ENCODE peak calls at places on chromosomes 13 and 19, in ten cellular contexts. V is adipocyte; H is CD4-positive, CD25-positive, alpha-beta regulatory T cell; R is breast epithelium; T is mammary epithelial cell; G is IMR-90; Q is HCT116; K is fibroblast of lung; I is PC-3; W is tibial artery. J is an unnamed sample. For H3K36me3, the result is how much of the 10 kb centered on the place peaks cover.

GRCh38 chr13:19181021-19181620 is 503 bp downstream of the TUBA3C start:
- DNase-seq in W (no peak), I (no peak), K (no peak), H (no peak), G (no peak), V (no peak), T (no peak), Q (no peak), R (no peak), J (no peak)

GRCh38 chr19:17777840-17778620 is 16.9 kb upstream of the B3GNT3 start:
- DNase-seq in Q (peak), T (no peak), K (no peak), H (no peak), G (peak), V (peak), W (peak), R (no peak), I (peak), J (peak)

GRCh38 chr19:9981406-9982260 is 28.7 kb downstream of the COL5A3 start:
- DNase-seq in I (no peak), K (no peak), H (no peak), W (no peak), R (no peak), V (no peak), Q (no peak), T (no peak), G (no peak), J (no peak)

GRCh38 chr13:94031609-94032008 is 447.9 kb downstream of the DCT start:
- DNase-seq in T (no peak), K (no peak), Q (no peak), G (peak), W (no peak), I (no peak), H (no peak), V (no peak), R (no peak), J (no peak)

GRCh38 chr13:20175907-20176652 is 15.2 kb upstream of the GJA3 start:
- DNase-seq in G (no peak), Q (no peak), W (no peak), K (no peak), V (no peak), R (no peak), H (no peak), I (no peak), T (no peak), J (no peak)

GRCh38 chr13:43424386-43424785 is 362.4 kb downstream of the ENOX1 start:
- DNase-seq in W (no peak), V (no peak), I (no peak), K (no peak), H (no peak), R (no peak), G (no peak), T (no peak), Q (no peak), J (no peak)

GRCh38 chr19:56114051-56114694 is 6.9 kb downstream of the ZNF787 start:
- DNase-seq in I (no peak), K (no peak), H (no peak), T (no peak), W (no peak), V (no peak), R (no peak), G (no peak), Q (no peak), J (no peak)

GRCh38 chr19:14127176-14127575 is 9.2 kb downstream of the ASF1B start:
- DNase-seq in K (no peak), T (no peak), W (no peak), Q (no peak), V (no peak), I (no peak), R (no peak), H (no peak), G (no peak), J (no peak)

GRCh38 chr13:66501187-66501586 is 728.9 kb downstream of the PCDH9 start:
- DNase-seq in V (peak), T (peak), I (peak), G (peak), R (no peak), Q (no peak), H (no peak), W (no peak), K (peak), J (no peak)

GRCh38 chr19:44955500-44956439 is 590 bp downstream of the CLPTM1 start:
- DNase-seq in G (no peak), R (no peak), T (no peak), V (peak), I (no peak), H (no peak), W (no peak), Q (no peak), K (no peak), J (no peak)

GRCh38 chr13:49530452-49530851 is 34.7 kb downstream of the PHF11 start:
- DNase-seq in Q (no peak), I (no peak), K (no peak), H (no peak), V (no peak), G (no peak), W (no peak), R (no peak), T (no peak), J (no peak)

GRCh38 chr19:31284621-31285020 is 64.6 kb downstream of the TSHZ3 start:
- DNase-seq in G (no peak), R (no peak), W (no peak), Q (no peak), H (no peak), T (no peak), V (no peak), I (no peak), K (no peak), J (no peak)

GRCh38 chr13:96072392-96072791 is 17.5 kb upstream of the HS6ST3 start:
- DNase-seq in Q (no peak), T (no peak), H (no peak), R (no peak), V (no peak), W (no peak), I (no peak), G (no peak), K (no peak), J (no peak)

GRCh38 chr19:39335168-39335567 is 675 bp downstream of the GMFG start:
- DNase-seq in G (no peak), Q (no peak), K (no peak), I (no peak), H (no peak), V (no peak), W (no peak), R (no peak), T (no peak), J (no peak)

GRCh38 chr19:39336483-39336882 is 640 bp upstream of the GMFG start:
- DNase-seq in K (no peak), R (no peak), V (no peak), Q (no peak), H (no peak), I (no peak), T (no peak), W (no peak), G (no peak), J (no peak)

GRCh38 chr19:39332293-39332692 is 3.5 kb downstream of the GMFG start:
- DNase-seq in R (no peak), T (no peak), Q (no peak), H (no peak), W (no peak), V (no peak), G (no peak), K (no peak), I (no peak), J (no peak)

GRCh38 chr19:39334444-39334976 is 1.3 kb downstream of the GMFG start:
- DNase-seq in H (no peak), Q (no peak), G (no peak), I (no peak), T (no peak), W (no peak), K (no peak), V (no peak), R (no peak), J (no peak)

DNA sequence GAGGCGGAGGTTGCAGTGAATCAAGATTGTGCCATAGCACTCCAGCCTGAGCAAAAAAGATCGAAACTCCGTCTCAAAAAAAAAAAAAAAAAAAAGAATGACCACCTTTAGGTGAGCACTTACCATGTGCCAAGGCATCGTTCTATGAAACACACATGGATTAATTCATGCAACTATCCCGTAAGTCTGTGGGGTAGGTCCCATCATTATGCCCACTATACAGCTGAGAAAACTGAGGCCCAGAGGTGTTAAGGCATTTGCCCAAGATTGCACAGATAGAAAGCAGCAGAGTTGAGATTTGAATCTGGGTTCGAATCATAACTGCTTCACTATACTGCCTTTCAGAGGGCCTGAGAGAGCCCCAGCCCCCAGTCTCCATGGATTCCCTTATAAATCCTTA is 2.3 kb downstream of the GMFG start:
- DNase-seq in G (no peak), W (no peak), T (no peak), K (no peak), Q (no peak), R (no peak), V (no peak), H (no peak), I (no peak), J (no peak)
- H3K36me3 ChIP-seq in G (under half), W (under half), T (under half), K (under half), Q (under half), R (under half), V (under half), H (under half), I (under half), J (under half)

GRCh38 chr19:4929186-4929585 is 19.9 kb downstream of the UHRF1 start:
- DNase-seq in T (no peak), G (no peak), Q (no peak), H (no peak), I (no peak), K (no peak), W (no peak), V (no peak), R (no peak), J (no peak)

GRCh38 chr19:4922530-4923378 is 13.5 kb downstream of the UHRF1 start:
- DNase-seq in G (no peak), W (no peak), Q (no peak), T (no peak), R (no peak), H (no peak), V (no peak), K (no peak), I (no peak), J (no peak)

GRCh38 chr19:4923379-4923747 is 14.1 kb downstream of the UHRF1 start:
- DNase-seq in T (no peak), K (no peak), V (no peak), Q (no peak), I (no peak), W (no peak), R (no peak), H (no peak), G (no peak), J (no peak)
- H3K36me3 ChIP-seq in T (under half), K (under half), V (under half), Q (under half), I (under half), W (under half), R (under half), H (under half), G (under half), J (half or more)

GRCh38 chr19:33102893-33103292 is 21.9 kb downstream of the GPATCH1 start:
- DNase-seq in Q (no peak), R (no peak), W (no peak), I (no peak), V (no peak), G (no peak), K (no peak), H (no peak), T (no peak), J (no peak)

GRCh38 chr19:33111587-33111986 is 20.3 kb upstream of the WDR88 start:
- DNase-seq in Q (no peak), T (no peak), V (no peak), W (no peak), G (no peak), K (no peak), H (no peak), R (no peak), I (no peak), J (no peak)

GRCh38 chr19:33110201-33110910 is 21.6 kb upstream of the WDR88 start:
- DNase-seq in W (no peak), T (peak), Q (no peak), K (peak), I (no peak), H (no peak), G (peak), V (peak), R (no peak), J (peak)

DNA sequence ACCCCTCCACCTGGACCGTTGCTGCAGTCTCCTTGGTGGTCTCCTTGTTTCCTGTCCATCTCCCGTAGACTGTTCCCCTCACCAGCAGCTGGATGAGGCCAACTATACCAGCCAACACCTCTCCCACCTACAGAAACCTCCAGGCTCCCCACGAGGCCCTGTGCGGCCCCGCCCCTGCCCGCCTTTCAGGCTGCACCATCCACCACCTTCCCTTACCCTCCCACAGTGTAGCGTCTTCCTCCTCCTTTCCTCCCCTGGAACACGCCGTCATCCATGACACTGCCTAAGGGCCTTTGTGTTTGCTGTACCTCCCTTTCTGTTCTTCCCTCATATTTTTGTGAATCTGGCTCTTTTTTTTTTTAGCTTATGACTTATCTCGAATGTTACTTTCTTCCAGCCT is 23.8 kb upstream of the WDR88 start:
- DNase-seq in T (no peak), R (no peak), I (no peak), G (no peak), V (no peak), Q (no peak), W (no peak), H (no peak), K (no peak), J (no peak)
- H3K36me3 ChIP-seq in T (under half), R (under half), I (under half), G (under half), V (half or more), Q (under half), W (half or more), H (half or more), K (under half), J (half or more)

GRCh38 chr13:99500839-99501134 is 485 bp upstream of the TM9SF2 start:
- DNase-seq in R (no peak), K (no peak), H (no peak), T (no peak), G (no peak), I (no peak), V (no peak), W (no peak), Q (no peak), J (no peak)

GRCh38 chr13:99498304-99499161 is 2.7 kb upstream of the TM9SF2 start:
- DNase-seq in T (peak), I (peak), Q (peak), W (peak), G (peak), V (peak), R (peak), K (peak), H (peak), J (peak)

GRCh38 chr13:99495478-99496321 is 5.6 kb upstream of the TM9SF2 start:
- DNase-seq in R (no peak), Q (no peak), G (no peak), V (peak), T (no peak), H (no peak), K (no peak), I (no peak), W (no peak), J (no peak)

GRCh38 chr13:99501135-99501951 is at the start of gene TM9SF2:
- DNase-seq in V (peak), H (peak), W (peak), R (peak), T (peak), K (peak), G (peak), I (peak), Q (peak), J (peak)

GRCh38 chr13:99496322-99497142 is 4.7 kb upstream of the TM9SF2 start:
- DNase-seq in T (no peak), I (no peak), H (peak), Q (peak), V (peak), K (peak), W (peak), G (peak), R (no peak), J (peak)
- H3K36me3 ChIP-seq in T (under half), I (under half), H (under half), Q (under half), V (under half), K (under half), W (under half), G (under half), R (under half), J (under half)

GRCh38 chr19:36577271-36577996 is 4.3 kb upstream of the ZNF529 start:
- DNase-seq in V (no peak), H (no peak), T (no peak), I (no peak), K (no peak), G (no peak), Q (no peak), R (no peak), W (no peak), J (no peak)
- H3K36me3 ChIP-seq in V (half or more), H (under half), T (under half), I (under half), K (under half), G (under half), Q (under half), R (under half), W (half or more), J (under half)

GRCh38 chr19:3981736-3982681 is 3.3 kb downstream of the EEF2 start:
- DNase-seq in G (no peak), I (no peak), V (no peak), K (no peak), W (no peak), R (no peak), H (no peak), T (no peak), Q (no peak), J (no peak)
- H3K36me3 ChIP-seq in G (half or more), I (half or more), V (half or more), K (half or more), W (half or more), R (under half), H (half or more), T (half or more), Q (half or more), J (half or more)

GRCh38 chr19:5215431-5215830 is 125.2 kb downstream of the PTPRS start:
- DNase-seq in R (no peak), H (no peak), T (no peak), W (no peak), Q (no peak), K (no peak), V (no peak), G (no peak), I (no peak), J (no peak)

GRCh38 chr19:5214902-5215301 is 125.7 kb downstream of the PTPRS start:
- DNase-seq in K (no peak), W (no peak), Q (no peak), T (no peak), G (no peak), R (no peak), I (no peak), H (no peak), V (no peak), J (no peak)

GRCh38 chr19:5217171-5217570 is 123.4 kb downstream of the PTPRS start:
- DNase-seq in R (no peak), G (no peak), Q (no peak), V (no peak), W (no peak), I (no peak), K (no peak), T (no peak), H (no peak), J (no peak)

GRCh38 chr19:5214371-5214770 is 126.2 kb downstream of the PTPRS start:
- DNase-seq in V (no peak), K (no peak), H (no peak), I (no peak), T (no peak), W (no peak), Q (no peak), G (no peak), R (no peak), J (no peak)

GRCh38 chr19:5216141-5216847 is 124.3 kb downstream of the PTPRS start:
- DNase-seq in I (no peak), Q (no peak), R (no peak), T (no peak), H (no peak), W (no peak), G (no peak), K (no peak), V (no peak), J (no peak)
- H3K36me3 ChIP-seq in I (under half), Q (under half), R (under half), T (under half), H (under half), W (half or more), G (half or more), K (under half), V (half or more), J (under half)

GRCh38 chr19:33255781-33256180 is 30.1 kb upstream of the SLC7A10 start:
- DNase-seq in T (no peak), I (no peak), G (no peak), K (no peak), H (no peak), W (no peak), R (no peak), Q (no peak), V (no peak), J (no peak)
- H3K36me3 ChIP-seq in T (under half), I (under half), G (under half), K (under half), H (under half), W (under half), R (under half), Q (under half), V (under half), J (under half)

GRCh38 chr19:21765151-21765550 is 2.2 kb downstream of the ZNF100 start:
- DNase-seq in G (no peak), V (no peak), H (no peak), K (no peak), W (no peak), R (no peak), I (no peak), T (peak), Q (peak), J (no peak)
- H3K36me3 ChIP-seq in G (under half), V (under half), H (under half), K (under half), W (under half), R (under half), I (under half), T (under half), Q (under half), J (half or more)